ENCODE peak calls at places on chromosomes 16 and 17, in seven cellular contexts. P is cardiac muscle cell; Z is kidney; E is HCT116; U is CD8-positive, alpha-beta T cell; Q is CD4-positive, CD25-positive, alpha-beta regulatory T cell; D is CD8-positive, alpha-beta memory T cell. I is an unnamed sample.

GRCh38 chr16:89106533-89107208 is 13.0 kb downstream of the ACSF3 start:
- DNase-seq in Z (peak), E (no peak), D (no peak), Q (no peak), U (no peak), P (no peak), I (peak)

GRCh38 chr17:28033972-28034714 is 8.3 kb upstream of the NLK start:
- DNase-seq in Q (no peak), E (no peak), U (no peak), Z (no peak), D (no peak), P (peak), I (no peak)

GRCh38 chr16:74896389-74897370 is 88.2 kb downstream of the WDR59 start:
- DNase-seq in P (peak), U (no peak), Q (no peak), E (peak), D (no peak), Z (no peak), I (no peak)

GRCh38 chr17:80799553-80800403 is 191.9 kb upstream of the CHMP6 start:
- DNase-seq in U (no peak), D (no peak), E (no peak), P (no peak), Z (peak), Q (no peak), I (no peak)

GRCh38 chr16:25270577-25270976 is 12.9 kb upstream of the ZKSCAN2 start:
- DNase-seq in Z (no peak), D (no peak), U (no peak), E (no peak), Q (no peak), P (no peak), I (no peak)

GRCh38 chr17:39177256-39177655 is 11.3 kb upstream of the ARL5C start:
- DNase-seq in D (no peak), Z (no peak), E (peak), P (peak), U (no peak), Q (no peak), I (peak)

GRCh38 chr17:49168706-49169105 is 36.1 kb downstream of the B4GALNT2 start:
- DNase-seq in Q (no peak), U (no peak), P (no peak), D (no peak), Z (no peak), E (no peak), I (no peak)

GRCh38 chr17:30393911-30394867 is 15.5 kb downstream of the CPD start:
- DNase-seq in Z (no peak), D (no peak), P (no peak), U (no peak), Q (no peak), E (no peak), I (no peak)

GRCh38 chr17:64491034-64491860 is 5.6 kb downstream of the POLG2 start:
- DNase-seq in E (no peak), D (peak), Z (no peak), Q (peak), U (no peak), P (peak), I (no peak)

GRCh38 chr17:75636381-75637142 is 3.3 kb downstream of the SMIM5 start:
- DNase-seq in D (no peak), E (no peak), Q (no peak), U (no peak), P (no peak), Z (peak), I (no peak)

GRCh38 chr17:75289832-75290337 is 652 bp upstream of the SLC25A19 start:
- DNase-seq in D (peak), Z (no peak), P (peak), Q (peak), E (no peak), U (peak), I (peak)

GRCh38 chr16:1749152-1750117 is 21.9 kb downstream of the NME3 start:
- DNase-seq in U (no peak), Q (no peak), D (no peak), E (no peak), Z (peak), P (no peak), I (no peak)

GRCh38 chr16:29943846-29944669 is 17.8 kb upstream of the TMEM219 start:
- DNase-seq in E (peak), P (peak), D (no peak), Z (no peak), Q (no peak), U (no peak), I (no peak)

DNA sequence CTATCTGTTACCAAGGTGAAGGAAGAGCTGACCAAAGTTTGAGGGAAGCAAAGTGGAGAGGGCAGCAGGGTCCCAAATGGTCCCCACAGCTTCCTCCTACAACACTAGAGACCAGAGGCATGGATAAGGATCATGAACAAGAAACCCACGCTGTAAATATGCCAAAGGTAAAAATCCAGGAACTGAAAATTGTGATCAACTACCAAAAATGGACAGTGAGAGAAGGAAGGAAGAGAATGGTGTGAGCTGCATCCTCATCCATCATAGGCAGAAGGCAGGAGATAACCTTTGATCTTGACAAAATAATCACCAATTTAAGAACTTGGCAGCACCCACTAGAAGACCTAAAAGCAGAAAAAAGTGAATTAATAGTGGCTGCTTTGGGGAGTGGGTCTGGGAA is 66.2 kb downstream of the CYTH1 start:
- DNase-seq in P (no peak), Z (no peak), E (no peak), U (no peak), D (no peak), Q (no peak), I (no peak)
- H3K4me3 ChIP-seq in P (no peak), Z (no peak), E (no peak), U (peak), D (peak), Q (peak), I (peak)

DNA sequence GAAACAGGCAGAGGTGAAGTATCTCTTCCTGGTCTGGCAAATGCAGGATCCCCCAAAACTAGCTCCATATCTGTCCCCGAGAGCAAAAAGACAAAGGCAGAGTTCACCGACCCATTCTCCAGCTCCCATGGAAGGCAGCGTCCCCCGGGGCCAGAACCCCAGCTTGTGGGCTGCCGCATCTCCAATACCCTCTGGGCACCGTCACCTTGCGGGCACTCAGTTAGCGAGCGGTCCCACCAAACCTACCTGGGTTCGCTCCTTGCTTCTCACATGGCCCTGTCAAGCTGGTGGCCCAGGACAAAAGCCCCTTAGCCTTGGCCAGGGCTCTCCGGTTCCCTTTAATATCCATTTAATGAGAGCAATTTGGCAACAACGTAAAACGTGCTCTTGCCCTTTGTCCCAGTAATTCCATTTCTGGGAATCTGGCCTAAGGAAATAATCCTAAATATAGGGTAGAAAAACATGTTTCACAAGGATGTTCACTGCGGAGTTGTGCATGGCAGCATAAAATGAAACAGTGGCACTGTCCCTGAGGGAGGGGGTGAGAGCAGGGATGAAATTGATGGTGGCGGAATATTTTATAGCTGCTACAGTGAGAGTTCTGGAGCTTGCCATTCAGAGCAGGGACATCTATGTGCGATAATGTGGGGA is 157.1 kb downstream of the CMIP start:
- DNase-seq in Q (no peak), P (peak), U (no peak), Z (peak), E (no peak), D (no peak), I (no peak)
- H3K4me3 ChIP-seq in Q (no peak), P (no peak), U (no peak), Z (no peak), E (no peak), D (no peak), I (no peak)

DNA sequence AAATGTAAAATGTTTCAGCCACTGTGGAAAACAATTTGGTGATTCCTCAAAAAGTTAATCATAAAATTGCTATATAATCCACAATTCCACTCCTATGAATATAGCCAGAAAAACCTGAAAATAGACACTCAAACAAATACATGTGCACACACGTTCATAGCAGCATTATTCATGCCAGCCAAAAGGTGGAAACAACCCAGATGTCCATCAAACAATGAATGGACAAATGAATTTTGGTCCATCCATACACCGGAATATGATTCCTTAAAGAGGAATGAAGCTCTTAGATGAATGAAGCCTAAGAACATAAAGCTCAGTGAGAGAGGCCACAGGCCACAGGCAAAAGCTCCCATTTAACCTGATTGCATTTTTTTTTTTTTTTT is 114.6 kb upstream of the TNRC6C start:
- DNase-seq in Z (no peak), P (no peak), D (no peak), E (no peak), U (no peak), Q (no peak), I (no peak)
- H3K4me3 ChIP-seq in Z (no peak), P (no peak), D (no peak), E (no peak), U (peak), Q (peak), I (no peak)

DNA sequence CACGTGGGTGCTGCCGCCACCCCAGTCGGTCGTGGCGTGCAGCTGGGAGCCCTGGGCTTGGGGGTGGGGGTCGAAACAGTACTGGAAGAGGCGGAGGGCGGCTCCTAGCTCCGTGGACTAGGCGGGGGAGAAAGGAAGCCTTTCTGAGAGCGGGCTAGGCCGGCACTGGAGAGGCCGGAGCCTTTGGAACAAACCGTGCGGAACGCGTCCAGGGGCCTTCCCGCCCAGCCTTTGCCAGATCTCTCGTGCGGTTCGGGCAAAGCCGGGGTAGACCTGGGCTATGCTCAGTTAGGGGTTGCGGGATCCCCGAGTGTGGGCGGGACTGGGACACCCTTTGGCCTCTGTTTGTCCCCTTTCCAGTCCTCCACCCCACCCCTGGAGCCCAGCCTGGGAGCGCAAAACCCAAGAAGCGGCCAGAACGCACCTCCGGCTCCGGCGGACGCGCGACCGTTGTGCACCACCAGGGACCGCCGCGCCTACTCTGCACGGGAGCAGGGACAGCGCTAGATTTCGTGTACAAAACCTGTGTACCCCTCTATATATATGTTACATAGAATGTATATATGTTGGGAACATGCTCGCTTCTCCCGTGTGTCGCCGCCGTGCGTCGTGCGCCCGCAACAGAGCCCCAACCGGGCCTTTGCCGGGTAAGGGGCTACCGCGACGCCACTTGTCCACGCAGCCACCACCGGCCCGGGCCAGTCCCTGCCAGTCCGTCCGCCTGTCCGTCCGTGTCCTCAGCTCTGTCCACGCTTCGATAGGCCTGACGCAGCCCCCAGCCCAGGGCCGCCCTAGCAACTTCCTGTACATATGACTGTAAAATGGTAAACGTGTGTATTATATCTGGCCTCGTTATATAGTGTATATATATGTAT is 26.2 kb downstream of the SREBF1 start:
- DNase-seq in Q (no peak), E (no peak), P (peak), D (no peak), Z (no peak), U (no peak), I (no peak)
- H3K4me3 ChIP-seq in Q (no peak), E (no peak), P (no peak), D (no peak), Z (no peak), U (no peak), I (no peak)

GRCh38 chr17:79798296-79799173 is 1.7 kb upstream of the CBX8 start:
- DNase-seq in Q (no peak), D (no peak), U (no peak), E (no peak), P (no peak), Z (peak), I (no peak)

GRCh38 chr17:79799174-79799537 is 2.3 kb upstream of the CBX8 start:
- DNase-seq in E (no peak), P (no peak), U (no peak), Q (no peak), Z (peak), D (no peak), I (no peak)

GRCh38 chr17:79796570-79797491 is at the start of gene CBX8:
- DNase-seq in P (peak), D (peak), Z (peak), U (peak), Q (peak), E (peak), I (peak)

GRCh38 chr17:79795795-79796569 is 895 bp downstream of the CBX8 start:
- DNase-seq in U (no peak), P (no peak), Q (no peak), D (no peak), E (no peak), Z (no peak), I (no peak)

DNA sequence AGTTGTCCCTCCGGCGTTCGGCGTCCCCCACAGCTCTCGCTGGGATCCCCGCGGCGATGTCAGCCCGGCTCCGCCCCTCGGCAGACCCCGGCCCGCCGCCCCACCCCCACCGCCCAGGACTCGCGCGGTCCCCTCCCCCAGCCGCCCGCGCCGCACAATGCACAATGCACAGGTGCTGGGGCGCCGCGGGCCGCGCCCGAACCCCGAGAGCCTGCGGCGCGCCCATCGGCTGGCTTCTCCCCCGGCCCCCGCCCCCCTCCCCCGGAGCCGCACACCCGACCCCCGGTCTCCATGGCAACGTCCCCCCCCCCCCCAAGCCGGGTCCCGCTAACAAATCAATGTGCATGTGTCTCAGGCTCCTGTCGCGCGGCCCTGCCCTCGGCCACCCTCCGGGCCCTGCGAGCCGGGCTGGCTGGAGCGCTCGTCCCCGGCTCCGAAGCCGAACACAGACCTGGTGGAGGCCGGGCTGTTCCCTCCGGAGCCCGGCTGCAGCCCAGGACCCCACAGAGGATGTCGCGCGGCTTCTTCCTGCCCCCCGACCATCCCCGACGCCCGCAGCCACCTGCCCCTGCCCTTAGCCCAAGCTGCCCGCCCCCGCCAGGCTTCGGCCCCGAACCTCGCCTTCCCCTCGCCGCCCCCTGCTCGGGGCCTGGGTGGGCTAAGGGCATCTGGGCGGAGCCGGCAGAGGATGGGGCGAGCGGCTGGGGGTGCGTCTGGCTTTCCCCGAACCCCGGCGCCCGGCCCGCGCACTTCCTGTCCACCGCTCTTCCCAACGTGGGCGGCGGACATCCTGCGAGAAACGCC is 817 bp upstream of the CBX8 start:
- DNase-seq in E (no peak), D (no peak), Z (peak), Q (no peak), U (no peak), P (no peak), I (no peak)
- H3K4me3 ChIP-seq in E (peak), D (no peak), Z (no peak), Q (no peak), U (peak), P (peak), I (peak)

GRCh38 chr16:11583889-11584565 is 2.7 kb downstream of the LITAF start:
- DNase-seq in E (no peak), U (no peak), Q (peak), D (no peak), Z (no peak), P (no peak), I (no peak)

GRCh38 chr16:11582157-11582814 is 4.4 kb downstream of the LITAF start:
- DNase-seq in Q (peak), D (no peak), P (no peak), E (no peak), Z (no peak), U (no peak), I (no peak)

GRCh38 chr16:11585460-11586374 is 1.0 kb downstream of the LITAF start:
- DNase-seq in Q (peak), D (peak), P (no peak), E (no peak), Z (peak), U (no peak), I (no peak)

GRCh38 chr16:11581677-11582076 is 5.0 kb downstream of the LITAF start:
- DNase-seq in P (no peak), Z (no peak), U (no peak), Q (peak), D (no peak), E (no peak), I (no peak)

DNA sequence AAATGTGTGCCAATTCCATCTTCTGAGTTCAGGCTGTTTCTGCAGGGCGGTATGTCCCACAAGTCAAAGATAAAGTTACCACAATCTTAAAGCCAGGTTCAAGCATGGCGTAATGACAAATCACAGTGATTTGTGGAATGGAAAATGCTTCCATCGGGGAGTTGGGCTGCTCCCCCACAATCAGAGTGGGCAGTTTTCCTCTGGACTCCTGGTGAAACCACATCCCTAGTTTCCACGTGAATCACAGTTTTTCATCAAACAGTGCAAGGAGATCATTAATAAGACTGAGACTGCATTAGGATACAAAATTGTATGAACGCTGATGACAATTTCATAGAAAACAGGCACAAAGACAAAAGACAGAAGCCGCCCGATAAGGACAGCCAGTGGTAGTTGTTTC is 3.5 kb downstream of the LITAF start:
- DNase-seq in D (no peak), Q (no peak), Z (no peak), E (no peak), P (peak), U (no peak), I (no peak)
- H3K4me3 ChIP-seq in D (peak), Q (peak), Z (peak), E (no peak), P (no peak), U (peak), I (no peak)

I was measured in Jurkat, Clone E6-1.